ENCODE peak calls at places on chromosomes 1 and 21, in four cellular contexts. N is IMR-90, G is tibial artery, C is kidney epithelial cell. A is an unnamed sample.

GRCh38 chr1:100718581-100718980 is 961 bp upstream of the VCAM1 start:
- DNase-seq in G (no peak), C (no peak), N (no peak), A (no peak)

GRCh38 chr1:42385283-42385682 is 4.7 kb downstream of the RIMKLA start:
- DNase-seq in C (no peak), N (peak), G (no peak), A (peak)

GRCh38 chr1:156582388-156583022 is 3.0 kb downstream of the TTC24 start:
- DNase-seq in N (no peak), C (no peak), G (no peak), A (no peak)

GRCh38 chr1:66752000-66752592 is at the start of gene DYNLT5:
- DNase-seq in C (no peak), N (peak), G (peak), A (no peak)

GRCh38 chr1:234875328-234875952 is 253.2 kb downstream of the TOMM20 start:
- DNase-seq in N (no peak), G (no peak), C (no peak), A (no peak)

GRCh38 chr1:1332031-1332755 is 1.1 kb downstream of the TAS1R3 start:
- DNase-seq in G (no peak), C (no peak), N (no peak), A (no peak)

GRCh38 chr1:184686540-184686939 is 68.1 kb downstream of the EDEM3 start:
- DNase-seq in C (peak), N (peak), G (peak), A (no peak)

GRCh38 chr1:969260-969855 is 3.1 kb downstream of the PLEKHN1 start:
- DNase-seq in N (no peak), C (no peak), G (no peak), A (no peak)

GRCh38 chr1:156658945-156659574 is 17.1 kb downstream of the BCAN start:
- DNase-seq in C (no peak), N (no peak), G (no peak), A (no peak)

GRCh38 chr1:8284167-8284566 is 33.7 kb upstream of the SLC45A1 start:
- DNase-seq in G (no peak), N (peak), C (no peak), A (no peak)

GRCh38 chr21:42913461-42913860 is 12.0 kb downstream of the ERVH48-1 start:
- DNase-seq in N (no peak), G (no peak), C (no peak), A (no peak)

GRCh38 chr1:21520899-21521716 is 11.9 kb downstream of the ALPL start:
- DNase-seq in G (no peak), N (peak), C (peak), A (peak)

GRCh38 chr1:61191140-61191720 is 108.9 kb downstream of the NFIA start:
- DNase-seq in C (no peak), N (no peak), G (no peak), A (no peak)

GRCh38 chr21:41466024-41466820 is 40.2 kb downstream of the MX1 start:
- DNase-seq in C (no peak), G (no peak), N (no peak), A (no peak)

GRCh38 chr1:4652631-4653327 is 1.6 kb upstream of the AJAP1 start:
- DNase-seq in G (no peak), N (no peak), C (no peak), A (no peak)

GRCh38 chr21:29601072-29601471 is 302.4 kb downstream of the BACH1 start:
- DNase-seq in C (no peak), G (no peak), N (no peak), A (no peak)

GRCh38 chr1:18466676-18467075 is 14.1 kb upstream of the KLHDC7A start:
- DNase-seq in N (no peak), C (no peak), G (no peak), A (no peak)

GRCh38 chr1:21816602-21817302 is 4.7 kb downstream of the LDLRAD2 start:
- DNase-seq in C (peak), G (no peak), N (peak), A (no peak)

GRCh38 chr1:151814426-151814825 is 9.2 kb upstream of the LINGO4 start:
- DNase-seq in C (no peak), N (no peak), G (no peak), A (no peak)

GRCh38 chr1:79198841-79199240 is 192.3 kb upstream of the ADGRL4 start:
- DNase-seq in N (peak), C (no peak), G (no peak), A (no peak)

GRCh38 chr1:170698711-170699275 is 34.9 kb downstream of the PRRX1 start:
- DNase-seq in C (no peak), G (no peak), N (peak), A (no peak)

GRCh38 chr1:119703666-119704450 is 7.9 kb upstream of the PHGDH start:
- DNase-seq in G (no peak), C (no peak), N (no peak), A (no peak)

GRCh38 chr1:18901952-18902522 is 318 bp downstream of the ALDH4A1 start:
- DNase-seq in N (no peak), C (no peak), G (peak), A (no peak)

GRCh38 chr1:18085387-18086074 is 22.1 kb upstream of the IGSF21 start:
- DNase-seq in C (no peak), G (no peak), N (no peak), A (no peak)

GRCh38 chr1:1232224-1232800 is at the start of gene B3GALT6:
- DNase-seq in C (no peak), G (no peak), N (peak), A (no peak)

GRCh38 chr1:25744140-25744581 is 55.8 kb upstream of the SELENON start:
- DNase-seq in G (peak), C (no peak), N (peak), A (peak)

GRCh38 chr1:183841950-183842816 is 37.3 kb downstream of the RGL1 start:
- DNase-seq in C (peak), G (no peak), N (peak), A (peak)

GRCh38 chr1:175479521-175480342 is 263.7 kb downstream of the TNR start:
- DNase-seq in C (no peak), N (no peak), G (no peak), A (no peak)

GRCh38 chr1:8409107-8409506 is 91.2 kb downstream of the SLC45A1 start:
- DNase-seq in N (peak), G (no peak), C (no peak), A (no peak)

GRCh38 chr1:105396001-105396400 is 1646.3 kb downstream of the AMY1C start:
- DNase-seq in C (no peak), N (no peak), G (no peak), A (no peak)

GRCh38 chr1:207026177-207026576 is 6.4 kb downstream of the C1orf116 start:
- DNase-seq in N (no peak), C (no peak), G (no peak), A (no peak)

GRCh38 chr1:30111431-30111830 is 612.0 kb downstream of the MATN1 start:
- DNase-seq in G (no peak), C (peak), N (peak), A (no peak)

GRCh38 chr1:158149175-158149574 is 31.5 kb upstream of the CD1D start:
- DNase-seq in N (no peak), G (no peak), C (no peak), A (no peak)

GRCh38 chr1:31531177-31532000 is 44.9 kb upstream of the TINAGL1 start:
- DNase-seq in N (peak), G (no peak), C (no peak), A (no peak)

GRCh38 chr1:21337931-21338567 is 47.8 kb upstream of the ECE1 start:
- DNase-seq in C (no peak), G (peak), N (peak), A (no peak)

GRCh38 chr1:109740615-109741373 is at the start of gene GSTM3:
- DNase-seq in N (no peak), G (no peak), C (no peak), A (no peak)
- H3K4me3 ChIP-seq in N (peak), G (peak), C (peak), A (peak)

DNA sequence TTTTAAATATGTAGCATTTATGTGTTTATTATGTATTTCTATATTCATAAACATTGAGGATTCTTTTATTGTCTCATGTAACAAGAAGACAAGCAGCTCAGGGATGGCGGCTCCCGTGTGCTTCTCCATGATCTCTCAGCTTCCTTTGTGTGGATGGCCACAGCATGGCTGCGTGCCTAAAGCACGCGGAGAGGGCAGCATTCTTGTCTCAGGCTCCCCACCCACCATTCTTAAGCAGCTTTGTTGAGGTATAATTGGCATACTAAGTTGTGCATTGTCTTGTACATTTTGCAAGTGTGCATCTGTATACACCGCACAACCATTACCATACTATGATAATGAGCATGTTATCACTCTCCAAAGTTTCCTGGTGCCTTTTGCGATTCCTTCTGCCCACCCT is 81.6 kb downstream of the CAMTA1 start:
- DNase-seq in G (no peak), N (no peak), C (no peak), A (no peak)
- H3K4me3 ChIP-seq in G (no peak), N (no peak), C (no peak), A (no peak)

GRCh38 chr1:201399018-201399351 is at the start of gene LAD1:
- DNase-seq in C (no peak), N (no peak), G (no peak), A (no peak)

GRCh38 chr1:201397675-201398074 is 1.4 kb downstream of the LAD1 start:
- DNase-seq in G (no peak), C (no peak), N (peak), A (no peak)

GRCh38 chr1:201401700-201402099 is 2.6 kb upstream of the LAD1 start:
- DNase-seq in N (no peak), G (no peak), C (no peak), A (no peak)

GRCh38 chr1:201400257-201401230 is 1.4 kb upstream of the LAD1 start:
- DNase-seq in N (no peak), G (no peak), C (no peak), A (no peak)

DNA sequence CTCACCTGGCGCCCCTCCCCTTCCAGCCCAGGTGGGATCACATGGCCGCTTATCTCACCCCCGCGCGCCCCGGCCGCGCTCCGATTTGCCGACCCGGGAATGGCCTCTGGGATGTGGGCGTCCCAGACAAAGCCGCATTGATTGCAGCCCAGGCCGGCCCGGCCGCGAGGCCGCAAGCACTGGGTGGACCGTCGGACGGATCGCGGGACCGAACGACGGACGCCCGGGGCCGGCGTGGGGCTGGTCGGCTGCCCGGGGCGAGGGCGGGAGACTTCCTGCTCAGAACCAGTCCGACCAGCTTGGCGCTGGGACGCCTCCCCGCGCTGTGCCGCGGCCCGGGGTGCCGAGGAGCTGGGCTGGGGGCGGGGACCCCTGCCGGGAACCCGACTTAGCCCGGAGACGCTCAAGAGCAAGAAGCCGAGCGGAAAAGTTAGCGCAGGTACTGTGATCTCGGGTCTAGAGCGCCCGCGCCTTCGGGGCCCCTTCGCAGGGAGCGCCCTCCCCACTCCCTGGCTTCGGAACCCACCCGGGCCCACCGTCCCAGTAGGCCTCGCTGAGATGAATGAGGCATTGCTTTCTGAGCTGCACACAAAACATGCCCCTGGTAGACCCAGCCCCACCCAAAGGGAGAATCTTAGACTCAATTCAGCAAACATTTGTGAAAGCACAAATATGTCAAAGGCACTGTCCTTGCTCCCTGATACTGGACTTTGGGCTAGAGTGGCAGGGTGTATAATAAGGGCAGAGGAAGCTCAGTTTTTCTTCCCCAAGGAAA is 415 bp upstream of the LAD1 start:
- DNase-seq in N (no peak), C (no peak), G (no peak), A (no peak)
- H3K4me3 ChIP-seq in N (no peak), C (peak), G (no peak), A (no peak)

DNA sequence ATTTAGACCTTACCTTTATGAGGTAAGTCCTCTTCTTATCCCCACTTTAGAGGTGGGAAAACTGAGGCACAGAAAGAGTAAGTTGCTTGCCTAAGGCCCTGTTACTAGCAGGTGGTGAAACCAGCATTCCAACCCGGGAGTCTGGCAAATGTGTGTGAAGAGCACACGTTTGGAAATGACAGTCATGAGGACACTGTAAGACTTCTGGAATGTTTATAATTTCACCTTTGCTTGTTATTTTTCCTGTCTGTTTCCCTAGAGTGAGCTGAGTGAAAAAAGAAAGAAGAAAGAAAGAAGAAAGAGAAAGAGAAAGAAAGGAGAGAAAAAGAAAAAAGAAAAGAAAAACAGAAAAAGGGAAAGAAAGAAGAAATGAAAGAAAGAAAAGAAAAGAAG is 21.2 kb upstream of the LGALS8 start:
- DNase-seq in C (peak), N (peak), G (no peak), A (no peak)
- H3K4me3 ChIP-seq in C (no peak), N (no peak), G (peak), A (no peak)

GRCh38 chr1:53657891-53658396 is 81.0 kb downstream of the GLIS1 start:
- DNase-seq in N (no peak), G (no peak), C (no peak), A (no peak)

GRCh38 chr1:53657256-53657805 is 81.6 kb downstream of the GLIS1 start:
- DNase-seq in N (no peak), G (no peak), C (no peak), A (no peak)

GRCh38 chr1:53656916-53657170 is 82.1 kb downstream of the GLIS1 start:
- DNase-seq in G (no peak), C (no peak), N (no peak), A (no peak)

GRCh38 chr1:53654216-53655210 is 84.5 kb downstream of the GLIS1 start:
- DNase-seq in N (peak), C (no peak), G (no peak), A (peak)

GRCh38 chr1:53656062-53656915 is 82.7 kb downstream of the GLIS1 start:
- DNase-seq in G (no peak), N (peak), C (no peak), A (peak)
- H3K4me3 ChIP-seq in G (no peak), N (no peak), C (no peak), A (no peak)

GRCh38 chr1:233255145-233255544 is 40.4 kb downstream of the PCNX2 start:
- DNase-seq in G (no peak), C (no peak), N (no peak), A (no peak)

GRCh38 chr1:233256789-233257188 is 38.7 kb downstream of the PCNX2 start:
- DNase-seq in C (no peak), N (no peak), G (no peak), A (no peak)

GRCh38 chr1:233256191-233256590 is 39.3 kb downstream of the PCNX2 start:
- DNase-seq in G (no peak), C (no peak), N (no peak), A (no peak)

GRCh38 chr1:233261206-233261605 is 34.3 kb downstream of the PCNX2 start:
- DNase-seq in G (no peak), N (no peak), C (no peak), A (no peak)

GRCh38 chr1:233257786-233258185 is 37.7 kb downstream of the PCNX2 start:
- DNase-seq in G (no peak), N (no peak), C (no peak), A (no peak)
- H3K4me3 ChIP-seq in G (no peak), N (no peak), C (no peak), A (no peak)

GRCh38 chr1:172727275-172727674 is 68.4 kb downstream of the FASLG start:
- DNase-seq in N (no peak), G (no peak), C (no peak), A (no peak)

GRCh38 chr1:172723251-172723650 is 64.3 kb downstream of the FASLG start:
- DNase-seq in C (no peak), G (no peak), N (peak), A (no peak)

GRCh38 chr1:172726740-172727139 is 67.8 kb downstream of the FASLG start:
- DNase-seq in C (no peak), G (no peak), N (no peak), A (no peak)

GRCh38 chr1:172727956-172728603 is 69.2 kb downstream of the FASLG start:
- DNase-seq in N (peak), C (no peak), G (no peak), A (no peak)

DNA sequence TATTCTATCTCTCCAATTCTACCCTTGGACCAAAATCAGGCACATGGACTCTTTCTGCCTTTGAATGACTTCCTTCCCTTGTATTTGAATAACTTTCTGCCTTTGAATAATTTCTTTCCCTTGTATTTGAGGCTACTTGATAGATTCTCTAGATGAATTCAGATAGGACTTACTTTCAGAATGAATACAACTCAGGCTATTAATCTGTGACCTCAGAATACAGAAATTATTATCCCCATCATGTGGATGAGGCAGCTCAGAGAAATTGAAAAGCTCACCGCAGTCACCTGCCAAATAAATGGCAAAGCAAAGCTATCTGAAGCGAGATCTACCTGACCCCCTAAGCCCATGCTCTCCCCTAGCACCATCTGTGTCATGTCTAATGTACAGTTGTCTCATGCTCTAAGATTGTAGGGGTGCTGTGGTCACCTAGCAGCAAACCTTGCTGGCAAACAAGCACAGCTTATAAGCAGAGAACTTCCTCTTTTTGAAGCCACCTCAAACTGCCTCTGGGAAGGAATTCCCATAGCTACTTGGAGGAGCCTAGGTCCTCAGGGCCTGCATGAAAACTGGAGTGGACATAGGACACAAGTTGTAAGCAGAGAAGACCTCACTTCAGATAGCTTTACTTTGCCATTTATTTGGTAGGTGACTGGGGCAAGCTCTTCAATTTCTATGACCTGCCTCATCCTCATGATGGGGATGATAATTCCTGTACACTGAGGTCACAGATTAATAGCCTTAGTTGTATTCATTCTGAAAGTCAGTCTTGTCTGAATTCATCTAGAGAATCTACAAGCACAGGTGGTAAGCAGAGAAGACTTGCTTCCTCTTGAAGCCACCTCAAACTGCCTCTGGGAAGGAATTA is 66.1 kb downstream of the FASLG start:
- DNase-seq in G (no peak), C (no peak), N (no peak), A (no peak)
- H3K4me3 ChIP-seq in G (no peak), C (no peak), N (no peak), A (no peak)

DNA sequence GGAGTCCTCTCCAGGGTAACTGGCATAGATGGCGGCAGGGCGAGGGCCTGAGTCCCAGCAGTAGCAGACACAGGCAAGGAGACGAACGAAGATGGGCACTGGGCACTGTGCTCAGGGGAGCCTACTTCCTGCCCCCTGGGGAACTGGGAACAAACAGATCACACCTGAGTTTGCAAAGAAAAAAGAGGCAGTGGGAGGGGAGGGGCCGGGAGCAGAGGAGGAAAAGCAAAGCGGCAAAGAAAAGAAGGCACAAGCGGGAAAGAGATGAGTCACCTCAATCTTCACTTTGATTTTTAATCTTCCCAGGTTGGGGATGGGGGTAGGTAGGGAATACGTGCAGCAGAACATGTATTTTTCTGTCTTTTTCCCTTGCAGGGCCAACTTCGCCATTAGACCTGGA is 44.0 kb downstream of the ZSCAN20 start:
- DNase-seq in N (no peak), G (no peak), C (no peak), A (no peak)
- H3K4me3 ChIP-seq in N (no peak), G (no peak), C (no peak), A (no peak)

A was measured in HFF-Myc.